ENCODE peak calls at places on chromosomes 1 and 21, in ten cellular contexts. H is GM12864; Q is HL-60; R is astrocyte of the spinal cord; M is ascending aorta; W is neuronal stem cell; A is IMR-90; F is uterus; E is CD8-positive, alpha-beta T cell; D is AG09309. J is an unnamed sample.

GRCh38 chr1:104706631-104707147 is 957.0 kb downstream of the AMY1C start:
- DNase-seq in R (no peak), E (no peak), D (no peak), F (no peak), A (no peak), M (no peak), H (peak), Q (no peak), W (no peak), J (no peak)

GRCh38 chr1:183303901-183304300 is 114.3 kb downstream of the NMNAT2 start:
- DNase-seq in Q (no peak), R (no peak), D (no peak), M (no peak), H (no peak), F (no peak), A (peak), W (no peak), E (no peak), J (peak)

GRCh38 chr1:38744452-38745350 is 114.9 kb downstream of the RRAGC start:
- DNase-seq in H (no peak), A (no peak), M (no peak), E (no peak), F (no peak), Q (no peak), R (no peak), W (no peak), D (no peak), J (no peak)

GRCh38 chr1:184635347-184636155 is 119.1 kb downstream of the EDEM3 start:
- DNase-seq in H (no peak), D (no peak), Q (no peak), E (no peak), W (no peak), M (no peak), F (no peak), R (no peak), A (peak), J (no peak)

GRCh38 chr1:101295212-101295611 is 58.4 kb downstream of the S1PR1 start:
- DNase-seq in W (no peak), R (no peak), E (no peak), M (no peak), F (no peak), D (no peak), Q (no peak), A (no peak), H (no peak), J (no peak)

GRCh38 chr1:204295666-204296065 is 64.1 kb downstream of the PLEKHA6 start:
- DNase-seq in H (no peak), R (no peak), Q (no peak), E (no peak), A (no peak), D (no peak), W (no peak), F (no peak), M (no peak), J (no peak)

GRCh38 chr1:24827737-24828136 is 82.5 kb downstream of the CLIC4 start:
- DNase-seq in D (no peak), M (no peak), W (no peak), R (no peak), F (no peak), H (no peak), E (no peak), A (peak), Q (no peak), J (no peak)

GRCh38 chr1:8721681-8722324 is 95.6 kb downstream of the RERE start:
- DNase-seq in R (no peak), D (no peak), Q (no peak), E (no peak), M (no peak), H (no peak), F (no peak), W (no peak), A (no peak), J (no peak)

GRCh38 chr1:171965802-171966201 is 124.5 kb downstream of the DNM3 start:
- DNase-seq in A (peak), W (no peak), F (no peak), H (no peak), Q (no peak), M (no peak), D (no peak), R (no peak), E (no peak), J (no peak)

GRCh38 chr1:10107985-10108663 is 75.4 kb downstream of the UBE4B start:
- DNase-seq in E (no peak), H (no peak), W (no peak), D (peak), R (peak), A (peak), F (no peak), Q (no peak), M (peak), J (peak)

GRCh38 chr1:10644307-10645128 is 151.9 kb downstream of the CASZ1 start:
- DNase-seq in W (no peak), Q (no peak), D (no peak), F (no peak), H (no peak), E (no peak), M (no peak), A (peak), R (no peak), J (no peak)

GRCh38 chr21:29477347-29477746 is 178.6 kb downstream of the BACH1 start:
- DNase-seq in D (no peak), F (no peak), M (no peak), A (no peak), Q (no peak), W (no peak), R (peak), E (no peak), H (no peak), J (no peak)

GRCh38 chr1:234069760-234070159 is 165.3 kb downstream of the SLC35F3 start:
- DNase-seq in H (no peak), E (no peak), R (no peak), M (no peak), F (no peak), Q (no peak), A (no peak), W (no peak), D (no peak), J (no peak)

GRCh38 chr1:35518183-35518582 is 39.0 kb downstream of the KIAA0319L start:
- DNase-seq in E (no peak), F (no peak), R (no peak), H (no peak), M (no peak), Q (no peak), A (no peak), W (no peak), D (no peak), J (no peak)

GRCh38 chr1:76868916-76869315 is 1.6 kb downstream of the ST6GALNAC5 start:
- DNase-seq in A (no peak), E (no peak), H (no peak), F (no peak), W (peak), M (peak), D (no peak), R (no peak), Q (no peak), J (no peak)

DNA sequence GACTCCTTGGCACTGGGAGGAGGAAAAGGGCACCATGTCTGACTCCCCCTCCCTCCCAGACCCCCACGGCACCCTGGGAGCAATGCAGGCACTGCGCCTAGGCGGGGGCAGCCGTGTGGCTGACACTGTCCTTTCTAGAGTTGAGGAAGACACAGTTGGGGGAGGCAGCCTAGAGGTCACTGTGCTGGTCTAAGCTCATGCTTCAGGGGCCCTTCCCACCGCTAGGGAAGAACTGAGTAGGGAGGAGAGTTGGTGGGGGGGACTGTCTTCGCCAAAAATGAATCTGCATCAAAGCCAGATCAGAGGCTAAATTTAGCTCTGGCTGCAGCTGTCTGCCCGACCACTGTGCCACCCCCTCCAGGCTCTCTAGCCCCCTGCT is 3.4 kb downstream of the SEMA6C start:
- DNase-seq in F (no peak), H (no peak), Q (no peak), R (no peak), M (no peak), A (no peak), D (no peak), W (no peak), E (no peak), J (no peak)
- H3K4me3 ChIP-seq in F (no peak), H (no peak), Q (no peak), R (no peak), M (no peak), A (no peak), D (no peak), W (no peak), E (no peak), J (no peak)

GRCh38 chr1:6426321-6426971 is 1.9 kb downstream of the ESPN start:
- DNase-seq in D (no peak), M (no peak), R (no peak), Q (no peak), A (no peak), E (no peak), W (no peak), F (no peak), H (no peak), J (no peak)

GRCh38 chr1:6423321-6423999 is 1.1 kb upstream of the ESPN start:
- DNase-seq in R (peak), D (no peak), Q (no peak), H (no peak), M (no peak), F (no peak), W (no peak), E (peak), A (no peak), J (no peak)

GRCh38 chr1:6424619-6425593 is at the start of gene ESPN:
- DNase-seq in H (no peak), D (no peak), M (no peak), W (no peak), F (no peak), A (no peak), E (no peak), Q (no peak), R (no peak), J (no peak)

GRCh38 chr1:6425671-6426070 is 1.1 kb downstream of the ESPN start:
- DNase-seq in A (no peak), W (no peak), R (no peak), Q (no peak), F (no peak), H (no peak), E (no peak), D (no peak), M (no peak), J (no peak)

DNA sequence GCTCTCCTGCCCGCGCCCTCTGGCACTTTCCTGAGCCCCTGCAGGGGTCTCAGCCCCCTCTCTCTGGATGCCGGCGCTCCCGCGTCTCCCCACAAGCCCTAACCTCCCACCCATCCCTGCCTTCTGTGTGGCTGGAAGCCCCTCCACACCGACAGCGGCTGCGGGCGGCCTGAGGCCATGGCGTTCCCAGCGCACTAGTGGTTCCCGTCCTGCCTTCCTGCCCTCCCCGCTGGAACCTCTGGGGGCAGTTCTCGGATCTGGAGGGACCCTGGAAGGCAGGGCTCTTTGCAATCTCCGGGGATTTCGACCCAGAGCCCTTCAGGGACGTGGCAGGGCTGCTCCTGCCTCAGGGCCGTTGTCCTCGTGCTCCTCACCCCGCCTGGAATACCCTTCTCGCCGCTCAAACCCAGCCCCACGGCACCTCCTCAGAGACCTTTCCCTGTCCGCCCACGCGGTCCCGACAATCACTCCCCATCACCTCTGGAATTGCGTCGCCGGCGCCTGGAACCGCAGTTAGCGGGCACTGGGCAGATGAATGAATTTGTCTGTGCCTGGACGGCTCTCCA is 493 bp upstream of the ESPN start:
- DNase-seq in E (no peak), H (no peak), M (no peak), R (no peak), D (no peak), W (no peak), Q (no peak), F (no peak), A (no peak), J (no peak)
- H3K4me3 ChIP-seq in E (peak), H (no peak), M (peak), R (no peak), D (no peak), W (no peak), Q (no peak), F (no peak), A (no peak), J (no peak)

GRCh38 chr1:84672080-84672735 is 18.1 kb downstream of the SSX2IP start:
- DNase-seq in R (no peak), W (no peak), M (no peak), D (no peak), Q (no peak), A (no peak), E (no peak), H (no peak), F (no peak), J (no peak)

GRCh38 chr1:84665703-84666317 is 24.5 kb downstream of the SSX2IP start:
- DNase-seq in M (no peak), H (no peak), D (peak), E (no peak), Q (no peak), W (no peak), R (peak), A (peak), F (no peak), J (no peak)

GRCh38 chr1:84674021-84674420 is 16.2 kb downstream of the SSX2IP start:
- DNase-seq in F (no peak), A (no peak), W (no peak), E (no peak), Q (no peak), D (no peak), M (no peak), H (no peak), R (no peak), J (no peak)

GRCh38 chr1:84669831-84670230 is 20.4 kb downstream of the SSX2IP start:
- DNase-seq in Q (no peak), E (no peak), R (no peak), F (no peak), A (no peak), W (no peak), H (no peak), D (no peak), M (no peak), J (no peak)

GRCh38 chr1:84668185-84668584 is 22.1 kb downstream of the SSX2IP start:
- DNase-seq in M (no peak), F (no peak), Q (no peak), D (no peak), R (no peak), H (no peak), E (no peak), A (no peak), W (no peak), J (no peak)
- H3K4me3 ChIP-seq in M (no peak), F (no peak), Q (no peak), D (no peak), R (no peak), H (no peak), E (no peak), A (no peak), W (no peak), J (no peak)

GRCh38 chr1:219316066-219316465 is 142.4 kb downstream of the LYPLAL1 start:
- DNase-seq in A (no peak), H (no peak), E (no peak), F (no peak), W (no peak), R (no peak), Q (no peak), M (no peak), D (no peak), J (no peak)

GRCh38 chr1:219312967-219313366 is 139.3 kb downstream of the LYPLAL1 start:
- DNase-seq in M (no peak), D (no peak), W (no peak), Q (no peak), A (peak), E (no peak), H (no peak), R (peak), F (no peak), J (peak)

GRCh38 chr1:219318826-219319225 is 145.1 kb downstream of the LYPLAL1 start:
- DNase-seq in E (no peak), M (no peak), D (no peak), F (no peak), W (no peak), Q (no peak), A (no peak), R (no peak), H (no peak), J (no peak)

GRCh38 chr1:219313961-219314360 is 140.3 kb downstream of the LYPLAL1 start:
- DNase-seq in W (no peak), Q (no peak), D (no peak), A (no peak), M (no peak), H (no peak), E (no peak), R (no peak), F (no peak), J (no peak)

GRCh38 chr1:219317762-219318353 is 144.2 kb downstream of the LYPLAL1 start:
- DNase-seq in W (no peak), H (peak), F (no peak), A (no peak), Q (no peak), R (peak), E (no peak), M (no peak), D (no peak), J (no peak)
- H3K4me3 ChIP-seq in W (no peak), H (no peak), F (no peak), A (no peak), Q (no peak), R (no peak), E (no peak), M (no peak), D (no peak), J (no peak)

GRCh38 chr1:205601209-205601608 is 30.6 kb downstream of the ELK4 start:
- DNase-seq in F (no peak), A (no peak), W (no peak), D (no peak), Q (no peak), M (no peak), E (no peak), R (no peak), H (no peak), J (no peak)

GRCh38 chr1:205600085-205600484 is 31.7 kb downstream of the ELK4 start:
- DNase-seq in E (no peak), F (no peak), H (no peak), W (no peak), A (peak), R (peak), M (peak), D (no peak), Q (no peak), J (no peak)

GRCh38 chr1:205598841-205599666 is 32.8 kb downstream of the ELK4 start:
- DNase-seq in M (peak), A (peak), F (peak), H (no peak), R (peak), Q (no peak), E (no peak), W (no peak), D (peak), J (peak)

GRCh38 chr1:205597691-205598314 is 34.0 kb downstream of the ELK4 start:
- DNase-seq in W (no peak), Q (no peak), A (peak), M (peak), D (no peak), E (no peak), H (no peak), F (no peak), R (no peak), J (peak)

GRCh38 chr1:205599667-205600042 is 32.2 kb downstream of the ELK4 start:
- DNase-seq in H (no peak), M (no peak), E (no peak), F (no peak), Q (no peak), A (no peak), W (no peak), R (no peak), D (no peak), J (no peak)
- H3K4me3 ChIP-seq in H (no peak), M (no peak), E (no peak), F (no peak), Q (no peak), A (no peak), W (no peak), R (no peak), D (no peak), J (no peak)

GRCh38 chr1:223410036-223410435 is 16.8 kb downstream of the CCDC185 start:
- DNase-seq in H (no peak), R (no peak), W (no peak), A (peak), E (no peak), F (no peak), D (peak), Q (no peak), M (no peak), J (no peak)

GRCh38 chr1:223411309-223411708 is 18.1 kb downstream of the CCDC185 start:
- DNase-seq in H (no peak), Q (no peak), F (no peak), M (no peak), A (peak), D (peak), W (no peak), E (no peak), R (peak), J (no peak)

GRCh38 chr1:223417903-223418663 is 24.9 kb downstream of the CCDC185 start:
- DNase-seq in A (no peak), Q (no peak), D (no peak), W (no peak), F (no peak), M (no peak), R (no peak), H (no peak), E (no peak), J (no peak)

GRCh38 chr1:223417444-223417843 is 24.2 kb downstream of the CCDC185 start:
- DNase-seq in E (no peak), W (no peak), D (no peak), R (peak), A (no peak), H (no peak), M (no peak), F (no peak), Q (no peak), J (no peak)

DNA sequence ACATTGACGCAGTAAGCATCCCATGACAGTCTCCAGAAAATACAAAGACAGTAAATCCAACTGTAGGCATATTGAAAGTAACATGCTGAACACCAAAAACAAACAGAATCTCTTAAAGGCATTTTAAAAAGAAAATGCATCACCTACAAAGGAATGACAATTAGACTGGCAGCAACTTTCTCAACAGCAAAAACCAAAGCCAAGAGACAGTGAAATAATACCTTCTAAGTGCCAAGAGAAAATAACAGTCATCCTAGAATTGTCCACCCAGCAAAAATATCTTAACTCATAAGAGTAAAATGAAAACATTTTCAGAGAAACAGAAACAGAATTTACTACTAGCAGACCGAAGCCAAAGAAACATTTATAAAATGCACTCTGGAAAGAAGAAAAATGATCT is 20.0 kb downstream of the CCDC185 start:
- DNase-seq in R (no peak), H (no peak), D (no peak), W (no peak), F (no peak), Q (no peak), A (no peak), E (no peak), M (no peak), J (no peak)
- H3K4me3 ChIP-seq in R (no peak), H (no peak), D (no peak), W (no peak), F (no peak), Q (no peak), A (no peak), E (no peak), M (no peak), J (no peak)

DNA sequence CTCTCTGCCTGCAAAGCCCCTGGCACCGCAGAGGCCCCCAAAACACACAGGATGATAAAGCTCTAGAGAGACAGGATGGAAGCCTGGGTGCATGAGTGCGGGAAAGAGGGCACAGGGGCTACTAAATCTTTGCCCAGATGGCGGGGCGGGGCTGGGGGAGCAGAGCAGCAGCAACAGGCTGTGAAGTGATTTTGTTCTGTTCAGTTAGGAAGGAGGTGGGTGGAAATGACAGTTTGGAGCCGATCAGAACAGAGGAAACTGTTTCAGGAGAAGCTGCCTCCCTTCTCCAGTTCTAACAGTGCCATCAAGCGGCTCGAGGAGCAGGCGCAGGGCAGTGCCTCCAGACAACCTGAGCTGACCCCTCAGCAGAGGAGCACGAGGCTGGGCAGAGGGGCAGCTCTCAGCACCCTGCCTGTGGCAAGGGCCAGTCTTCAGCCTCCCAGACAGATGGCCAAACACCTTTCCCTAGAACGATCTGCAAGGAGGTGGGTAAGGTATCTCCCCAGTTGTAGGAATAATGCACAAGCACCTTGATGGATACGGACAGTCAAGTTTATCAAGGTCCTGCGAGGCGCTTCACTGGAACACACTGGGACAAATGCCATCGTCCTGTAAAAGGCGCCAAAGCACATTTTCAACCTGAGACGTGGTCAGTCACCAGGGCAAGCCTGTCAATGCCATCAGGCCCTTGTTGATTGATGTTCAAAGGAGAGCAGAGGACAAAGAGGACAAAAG is 44.9 kb downstream of the TOMM20 start:
- DNase-seq in A (peak), H (peak), M (peak), D (peak), F (peak), R (peak), Q (peak), E (peak), W (peak), J (peak)
- H3K4me3 ChIP-seq in A (peak), H (peak), M (peak), D (no peak), F (peak), R (peak), Q (no peak), E (no peak), W (peak), J (peak)

J was measured in skeletal muscle cell.